ENCODE peak calls at places on chromosome 19, in six cellular contexts. One of them, this sample, is unnamed.

GRCh38 chr19:35657904-35658700 is 8.2 kb upstream of the UPK1A start:
- DNase-seq in K562: no peak
- DNase-seq in A549: peak
- DNase-seq in GM12878: no peak
- DNase-seq in HepG2: no peak
- DNase-seq in NB4: no peak
- DNase-seq in this sample: no peak

GRCh38 chr19:36638862-36639510 is 27.7 kb downstream of the ZNF461 start:
- DNase-seq in HepG2: no peak
- DNase-seq in GM12878: no peak
- DNase-seq in A549: peak
- DNase-seq in NB4: peak
- DNase-seq in K562: no peak
- DNase-seq in this sample: peak

GRCh38 chr19:33282036-33282686 is 20.2 kb downstream of the CEBPA start:
- DNase-seq in HepG2: no peak
- DNase-seq in A549: no peak
- DNase-seq in K562: no peak
- DNase-seq in NB4: peak
- DNase-seq in GM12878: no peak
- DNase-seq in this sample: no peak

GRCh38 chr19:13748169-13748884 is 16.0 kb upstream of the MRI1 start:
- DNase-seq in HepG2: no peak
- DNase-seq in K562: no peak
- DNase-seq in GM12878: no peak
- DNase-seq in A549: peak
- DNase-seq in NB4: no peak
- DNase-seq in this sample: peak

GRCh38 chr19:13051581-13052165 is 51.0 kb downstream of the LYL1 start:
- DNase-seq in K562: peak
- DNase-seq in GM12878: no peak
- DNase-seq in HepG2: peak
- DNase-seq in NB4: peak
- DNase-seq in A549: peak
- DNase-seq in this sample: peak

GRCh38 chr19:35142531-35143230 is 374 bp upstream of the FXYD7 start:
- DNase-seq in NB4: peak
- DNase-seq in K562: peak
- DNase-seq in GM12878: no peak
- DNase-seq in A549: peak
- DNase-seq in HepG2: no peak
- DNase-seq in this sample: peak

GRCh38 chr19:28609944-28610343 is 603.0 kb downstream of the UQCRFS1 start:
- DNase-seq in NB4: no peak
- DNase-seq in K562: no peak
- DNase-seq in HepG2: no peak
- DNase-seq in A549: no peak
- DNase-seq in GM12878: no peak
- DNase-seq in this sample: no peak

GRCh38 chr19:45474941-45475516 is 7.2 kb downstream of the FOSB start:
- DNase-seq in A549: no peak
- DNase-seq in K562: no peak
- DNase-seq in NB4: no peak
- DNase-seq in GM12878: no peak
- DNase-seq in HepG2: no peak
- DNase-seq in this sample: no peak

GRCh38 chr19:47280183-47280797 is 5.6 kb downstream of the INAFM1 start:
- DNase-seq in NB4: peak
- DNase-seq in K562: peak
- DNase-seq in GM12878: no peak
- DNase-seq in A549: peak
- DNase-seq in HepG2: peak
- DNase-seq in this sample: peak

GRCh38 chr19:1046836-1047695 is 7.2 kb downstream of the ABCA7 start:
- DNase-seq in NB4: no peak
- DNase-seq in HepG2: no peak
- DNase-seq in GM12878: no peak
- DNase-seq in A549: no peak
- DNase-seq in K562: no peak
- DNase-seq in this sample: no peak

GRCh38 chr19:50779504-50780457 is 9.5 kb downstream of the GPR32 start:
- DNase-seq in GM12878: no peak
- DNase-seq in A549: no peak
- DNase-seq in K562: no peak
- DNase-seq in NB4: no peak
- DNase-seq in HepG2: no peak
- DNase-seq in this sample: no peak

GRCh38 chr19:34559045-34559444 is 77.5 kb downstream of the WTIP start:
- DNase-seq in GM12878: no peak
- DNase-seq in K562: no peak
- DNase-seq in HepG2: no peak
- DNase-seq in NB4: no peak
- DNase-seq in A549: no peak
- DNase-seq in this sample: no peak

GRCh38 chr19:55147408-55148251 is 1.4 kb downstream of the TNNT1 start:
- DNase-seq in HepG2: no peak
- DNase-seq in NB4: no peak
- DNase-seq in A549: peak
- DNase-seq in K562: peak
- DNase-seq in GM12878: no peak
- DNase-seq in this sample: no peak

GRCh38 chr19:8030906-8031305 is 21.7 kb upstream of the CCL25 start:
- DNase-seq in A549: no peak
- DNase-seq in NB4: no peak
- DNase-seq in HepG2: no peak
- DNase-seq in K562: no peak
- DNase-seq in GM12878: no peak
- DNase-seq in this sample: no peak

GRCh38 chr19:41297628-41298326 is 12.2 kb upstream of the CCDC97 start:
- DNase-seq in HepG2: no peak
- DNase-seq in K562: no peak
- DNase-seq in GM12878: peak
- DNase-seq in A549: no peak
- DNase-seq in NB4: no peak
- DNase-seq in this sample: no peak

GRCh38 chr19:12794196-12794921 is 3.1 kb downstream of the JUNB start:
- DNase-seq in A549: peak
- DNase-seq in K562: no peak
- DNase-seq in NB4: peak
- DNase-seq in GM12878: no peak
- DNase-seq in HepG2: no peak
- DNase-seq in this sample: no peak

GRCh38 chr19:18310118-18310909 is 12.6 kb downstream of the LSM4 start:
- DNase-seq in A549: no peak
- DNase-seq in HepG2: no peak
- DNase-seq in K562: peak
- DNase-seq in NB4: no peak
- DNase-seq in GM12878: no peak
- DNase-seq in this sample: no peak

GRCh38 chr19:34482380-34483250 is 1.1 kb downstream of the WTIP start:
- DNase-seq in HepG2: no peak
- DNase-seq in K562: no peak
- DNase-seq in NB4: no peak
- DNase-seq in A549: peak
- DNase-seq in GM12878: no peak
- DNase-seq in this sample: peak

GRCh38 chr19:56837892-56838679 is 2.4 kb downstream of the PEG3 start:
- DNase-seq in HepG2: peak
- DNase-seq in GM12878: no peak
- DNase-seq in NB4: no peak
- DNase-seq in A549: no peak
- DNase-seq in K562: no peak
- DNase-seq in this sample: no peak

GRCh38 chr19:8580710-8581281 is 3.6 kb upstream of the MYO1F start:
- DNase-seq in GM12878: no peak
- DNase-seq in A549: peak
- DNase-seq in NB4: peak
- DNase-seq in HepG2: peak
- DNase-seq in K562: peak
- DNase-seq in this sample: peak

GRCh38 chr19:37551123-37551993 is 43.2 kb downstream of the ZNF571 start:
- DNase-seq in HepG2: no peak
- DNase-seq in NB4: peak
- DNase-seq in K562: peak
- DNase-seq in A549: no peak
- DNase-seq in GM12878: no peak
- DNase-seq in this sample: peak

GRCh38 chr19:45475537-45476348 is 7.9 kb downstream of the FOSB start:
- DNase-seq in A549: peak
- DNase-seq in NB4: no peak
- DNase-seq in HepG2: no peak
- DNase-seq in GM12878: no peak
- DNase-seq in K562: no peak
- DNase-seq in this sample: no peak

GRCh38 chr19:8612807-8613171 is 2.3 kb upstream of the ADAMTS10 start:
- DNase-seq in A549: no peak
- DNase-seq in HepG2: no peak
- DNase-seq in NB4: peak
- DNase-seq in K562: no peak
- DNase-seq in GM12878: no peak
- DNase-seq in this sample: no peak

DNA sequence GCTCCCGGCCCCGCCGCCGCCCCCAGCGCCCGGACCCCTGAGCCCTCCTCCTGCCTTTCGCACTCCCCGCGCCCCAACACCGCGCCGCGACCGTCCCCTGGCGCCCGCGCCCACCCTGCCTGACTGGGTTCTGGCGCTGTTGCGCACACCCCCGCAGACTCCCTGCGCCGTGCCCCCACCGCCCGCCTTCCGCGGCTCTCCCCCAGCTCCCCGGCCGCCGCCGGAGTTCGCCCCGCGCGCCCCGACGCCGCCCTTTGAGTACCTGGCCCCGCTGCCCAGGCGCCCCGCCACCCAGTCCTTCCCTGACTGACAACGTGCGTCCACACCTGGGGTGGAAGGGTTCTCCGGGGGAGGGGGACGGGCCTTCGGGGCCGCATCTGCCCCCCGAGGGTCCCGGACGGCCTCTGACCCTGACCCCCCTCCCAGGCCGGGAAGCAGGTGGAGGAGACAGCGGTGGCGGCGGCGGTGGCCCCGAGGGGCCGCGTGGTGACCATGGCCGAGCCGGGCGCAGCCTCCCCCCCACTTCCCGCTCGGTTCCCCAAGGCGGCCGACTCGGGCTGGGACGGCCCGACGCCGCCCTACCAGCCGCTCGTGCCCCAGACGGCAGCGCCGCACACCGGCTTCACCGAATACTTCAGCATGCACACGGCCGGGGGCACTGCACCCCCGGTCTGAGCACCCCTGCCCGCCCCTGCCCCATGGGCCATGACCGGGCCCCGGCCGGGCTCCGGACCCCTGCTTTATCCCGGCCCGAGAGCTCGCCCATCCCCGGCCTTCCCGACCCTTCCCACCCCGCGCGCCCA is 1.4 kb upstream of the MEGF8 start:
- DNase-seq in K562: no peak
- DNase-seq in GM12878: no peak
- DNase-seq in NB4: peak
- DNase-seq in HepG2: no peak
- DNase-seq in A549: no peak
- DNase-seq in this sample: no peak
- TF ChIP-seq MYC in K562: no peak
- TF ChIP-seq MYC in GM12878: no peak
- TF ChIP-seq MYC in NB4: no peak
- TF ChIP-seq MYC in HepG2: no peak
- TF ChIP-seq MYC in A549: no peak
- TF ChIP-seq MYC in this sample: no peak

GRCh38 chr19:29855087-29855486 is 43.3 kb downstream of the CCNE1 start:
- DNase-seq in GM12878: no peak
- DNase-seq in A549: no peak
- DNase-seq in HepG2: no peak
- DNase-seq in K562: peak
- DNase-seq in NB4: no peak
- DNase-seq in this sample: no peak

GRCh38 chr19:29854033-29854432 is 42.2 kb downstream of the CCNE1 start:
- DNase-seq in NB4: no peak
- DNase-seq in K562: no peak
- DNase-seq in GM12878: no peak
- DNase-seq in HepG2: no peak
- DNase-seq in A549: no peak
- DNase-seq in this sample: no peak

GRCh38 chr19:29851769-29852521 is 40.2 kb downstream of the CCNE1 start:
- DNase-seq in NB4: no peak
- DNase-seq in K562: no peak
- DNase-seq in GM12878: peak
- DNase-seq in HepG2: no peak
- DNase-seq in A549: no peak
- DNase-seq in this sample: no peak

GRCh38 chr19:29849234-29849633 is 37.4 kb downstream of the CCNE1 start:
- DNase-seq in GM12878: no peak
- DNase-seq in K562: no peak
- DNase-seq in HepG2: no peak
- DNase-seq in A549: no peak
- DNase-seq in NB4: no peak
- DNase-seq in this sample: no peak

GRCh38 chr19:29850482-29850881 is 38.7 kb downstream of the CCNE1 start:
- DNase-seq in K562: no peak
- DNase-seq in HepG2: peak
- DNase-seq in A549: no peak
- DNase-seq in GM12878: no peak
- DNase-seq in NB4: no peak
- DNase-seq in this sample: no peak
- TF ChIP-seq MYC in K562: no peak
- TF ChIP-seq MYC in HepG2: no peak
- TF ChIP-seq MYC in A549: no peak
- TF ChIP-seq MYC in GM12878: no peak
- TF ChIP-seq MYC in NB4: no peak
- TF ChIP-seq MYC in this sample: no peak

GRCh38 chr19:31583148-31583547 is 233.9 kb upstream of the TSHZ3 start:
- DNase-seq in NB4: no peak
- DNase-seq in K562: no peak
- DNase-seq in GM12878: no peak
- DNase-seq in HepG2: no peak
- DNase-seq in A549: no peak
- DNase-seq in this sample: no peak
- TF ChIP-seq MYC in NB4: no peak
- TF ChIP-seq MYC in K562: no peak
- TF ChIP-seq MYC in GM12878: no peak
- TF ChIP-seq MYC in HepG2: no peak
- TF ChIP-seq MYC in A549: no peak
- TF ChIP-seq MYC in this sample: no peak

GRCh38 chr19:48686103-48686502 is 9.7 kb upstream of the FUT2 start:
- DNase-seq in NB4: no peak
- DNase-seq in K562: no peak
- DNase-seq in A549: no peak
- DNase-seq in GM12878: no peak
- DNase-seq in HepG2: peak
- DNase-seq in this sample: no peak
- TF ChIP-seq MYC in NB4: no peak
- TF ChIP-seq MYC in K562: no peak
- TF ChIP-seq MYC in A549: no peak
- TF ChIP-seq MYC in GM12878: no peak
- TF ChIP-seq MYC in HepG2: no peak
- TF ChIP-seq MYC in this sample: no peak

GRCh38 chr19:5150331-5150901 is 181.5 kb downstream of the KDM4B start:
- DNase-seq in HepG2: no peak
- DNase-seq in GM12878: no peak
- DNase-seq in A549: no peak
- DNase-seq in NB4: no peak
- DNase-seq in K562: no peak
- DNase-seq in this sample: no peak
- TF ChIP-seq MYC in HepG2: no peak
- TF ChIP-seq MYC in GM12878: no peak
- TF ChIP-seq MYC in A549: no peak
- TF ChIP-seq MYC in NB4: no peak
- TF ChIP-seq MYC in K562: no peak
- TF ChIP-seq MYC in this sample: no peak

GRCh38 chr19:42563352-42564210 is 31.1 kb downstream of the CEACAM8 start:
- DNase-seq in HepG2: peak
- DNase-seq in A549: peak
- DNase-seq in K562: peak
- DNase-seq in NB4: peak
- DNase-seq in GM12878: no peak
- DNase-seq in this sample: peak
- TF ChIP-seq MYC in HepG2: no peak
- TF ChIP-seq MYC in A549: no peak
- TF ChIP-seq MYC in K562: no peak
- TF ChIP-seq MYC in NB4: no peak
- TF ChIP-seq MYC in GM12878: no peak
- TF ChIP-seq MYC in this sample: no peak